ENCODE peak calls at places on chromosome 18, in nine cellular contexts. One of them, this sample, is unnamed.

GRCh38 chr18:45677408-45677807 is 46.6 kb upstream of the SLC14A1 start:
- DNase-seq in activated CD4-positive, alpha-beta T cell treated with anti-CD3 and anti-CD28 coated beads for 1 hour: no peak
- DNase-seq in A549: no peak
- DNase-seq in SK-N-SH: peak; percentile 21
- DNase-seq in substantia nigra: no peak
- DNase-seq in MCF 10A: no peak
- DNase-seq in NCI-H446: peak; percentile 48
- DNase-seq in transverse colon: no peak
- DNase-seq in stimulated activated CD8-positive, alpha-beta memory T cell treated with anti-CD3 and anti-CD28 coated beads, Interleukin-12 subunit alpha, Interleukin-12 subunit beta, amount 100 ng/mL, for 1 hour: no peak
- DNase-seq in this sample: no peak

GRCh38 chr18:830315-830901 is 18.4 kb upstream of the YES1 start:
- DNase-seq in activated CD4-positive, alpha-beta T cell treated with anti-CD3 and anti-CD28 coated beads for 1 hour: no peak
- DNase-seq in A549: no peak
- DNase-seq in SK-N-SH: no peak
- DNase-seq in substantia nigra: no peak
- DNase-seq in MCF 10A: peak; percentile 23
- DNase-seq in NCI-H446: no peak
- DNase-seq in transverse colon: no peak
- DNase-seq in stimulated activated CD8-positive, alpha-beta memory T cell treated with anti-CD3 and anti-CD28 coated beads, Interleukin-12 subunit alpha, Interleukin-12 subunit beta, amount 100 ng/mL, for 1 hour: no peak
- DNase-seq in this sample: no peak

GRCh38 chr18:62452280-62452824 is 70.5 kb upstream of the ZCCHC2 start:
- DNase-seq in activated CD4-positive, alpha-beta T cell treated with anti-CD3 and anti-CD28 coated beads for 1 hour: no peak
- DNase-seq in A549: peak; percentile 22
- DNase-seq in SK-N-SH: no peak
- DNase-seq in substantia nigra: no peak
- DNase-seq in MCF 10A: peak; percentile 95
- DNase-seq in NCI-H446: no peak
- DNase-seq in transverse colon: no peak
- DNase-seq in stimulated activated CD8-positive, alpha-beta memory T cell treated with anti-CD3 and anti-CD28 coated beads, Interleukin-12 subunit alpha, Interleukin-12 subunit beta, amount 100 ng/mL, for 1 hour: no peak
- DNase-seq in this sample: no peak

GRCh38 chr18:3966985-3967856 is 487.9 kb downstream of the DLGAP1 start:
- DNase-seq in activated CD4-positive, alpha-beta T cell treated with anti-CD3 and anti-CD28 coated beads for 1 hour: no peak
- DNase-seq in A549: peak; percentile 39
- DNase-seq in SK-N-SH: no peak
- DNase-seq in substantia nigra: no peak
- DNase-seq in MCF 10A: no peak
- DNase-seq in NCI-H446: no peak
- DNase-seq in transverse colon: no peak
- DNase-seq in stimulated activated CD8-positive, alpha-beta memory T cell treated with anti-CD3 and anti-CD28 coated beads, Interleukin-12 subunit alpha, Interleukin-12 subunit beta, amount 100 ng/mL, for 1 hour: no peak
- DNase-seq in this sample: no peak

GRCh38 chr18:34723143-34723542 is 13.0 kb downstream of the DTNA start:
- DNase-seq in activated CD4-positive, alpha-beta T cell treated with anti-CD3 and anti-CD28 coated beads for 1 hour: no peak
- DNase-seq in A549: no peak
- DNase-seq in SK-N-SH: no peak
- DNase-seq in substantia nigra: no peak
- DNase-seq in MCF 10A: no peak
- DNase-seq in NCI-H446: no peak
- DNase-seq in transverse colon: no peak
- DNase-seq in stimulated activated CD8-positive, alpha-beta memory T cell treated with anti-CD3 and anti-CD28 coated beads, Interleukin-12 subunit alpha, Interleukin-12 subunit beta, amount 100 ng/mL, for 1 hour: no peak
- DNase-seq in this sample: no peak

GRCh38 chr18:12307871-12308385 is at the start of gene TUBB6:
- DNase-seq in activated CD4-positive, alpha-beta T cell treated with anti-CD3 and anti-CD28 coated beads for 1 hour: no peak
- DNase-seq in A549: peak; percentile 24
- DNase-seq in SK-N-SH: peak; percentile 90
- DNase-seq in substantia nigra: peak; percentile 34
- DNase-seq in MCF 10A: peak; percentile 68
- DNase-seq in NCI-H446: peak; percentile 51
- DNase-seq in transverse colon: peak; percentile 64
- DNase-seq in stimulated activated CD8-positive, alpha-beta memory T cell treated with anti-CD3 and anti-CD28 coated beads, Interleukin-12 subunit alpha, Interleukin-12 subunit beta, amount 100 ng/mL, for 1 hour: no peak
- DNase-seq in this sample: no peak

GRCh38 chr18:47680488-47680887 is 250.0 kb downstream of the SMAD2 start:
- DNase-seq in activated CD4-positive, alpha-beta T cell treated with anti-CD3 and anti-CD28 coated beads for 1 hour: no peak
- DNase-seq in A549: no peak
- DNase-seq in SK-N-SH: no peak
- DNase-seq in substantia nigra: no peak
- DNase-seq in MCF 10A: no peak
- DNase-seq in NCI-H446: no peak
- DNase-seq in transverse colon: no peak
- DNase-seq in stimulated activated CD8-positive, alpha-beta memory T cell treated with anti-CD3 and anti-CD28 coated beads, Interleukin-12 subunit alpha, Interleukin-12 subunit beta, amount 100 ng/mL, for 1 hour: no peak
- DNase-seq in this sample: no peak

GRCh38 chr18:58117685-58118403 is 73.8 kb downstream of the NEDD4L start:
- DNase-seq in activated CD4-positive, alpha-beta T cell treated with anti-CD3 and anti-CD28 coated beads for 1 hour: no peak
- DNase-seq in A549: peak; percentile 69
- DNase-seq in SK-N-SH: no peak
- DNase-seq in substantia nigra: no peak
- DNase-seq in MCF 10A: peak; percentile 82
- DNase-seq in NCI-H446: peak; percentile 26
- DNase-seq in transverse colon: peak; percentile 63
- DNase-seq in stimulated activated CD8-positive, alpha-beta memory T cell treated with anti-CD3 and anti-CD28 coated beads, Interleukin-12 subunit alpha, Interleukin-12 subunit beta, amount 100 ng/mL, for 1 hour: no peak
- DNase-seq in this sample: no peak

GRCh38 chr18:58606236-58606635 is 22.7 kb downstream of the ALPK2 start:
- DNase-seq in activated CD4-positive, alpha-beta T cell treated with anti-CD3 and anti-CD28 coated beads for 1 hour: no peak
- DNase-seq in A549: no peak
- DNase-seq in SK-N-SH: no peak
- DNase-seq in substantia nigra: no peak
- DNase-seq in MCF 10A: no peak
- DNase-seq in NCI-H446: no peak
- DNase-seq in transverse colon: no peak
- DNase-seq in stimulated activated CD8-positive, alpha-beta memory T cell treated with anti-CD3 and anti-CD28 coated beads, Interleukin-12 subunit alpha, Interleukin-12 subunit beta, amount 100 ng/mL, for 1 hour: no peak
- DNase-seq in this sample: no peak

GRCh38 chr18:62717059-62717849 is 1.9 kb downstream of the PHLPP1 start:
- DNase-seq in activated CD4-positive, alpha-beta T cell treated with anti-CD3 and anti-CD28 coated beads for 1 hour: peak; percentile 12
- DNase-seq in A549: peak; percentile 4
- DNase-seq in SK-N-SH: peak; percentile 12
- DNase-seq in substantia nigra: peak; percentile 8
- DNase-seq in MCF 10A: peak; percentile 84
- DNase-seq in NCI-H446: no peak
- DNase-seq in transverse colon: peak; percentile 69
- DNase-seq in stimulated activated CD8-positive, alpha-beta memory T cell treated with anti-CD3 and anti-CD28 coated beads, Interleukin-12 subunit alpha, Interleukin-12 subunit beta, amount 100 ng/mL, for 1 hour: no peak
- DNase-seq in this sample: no peak

GRCh38 chr18:56204052-56204451 is 434.3 kb downstream of the TXNL1 start:
- DNase-seq in activated CD4-positive, alpha-beta T cell treated with anti-CD3 and anti-CD28 coated beads for 1 hour: no peak
- DNase-seq in A549: no peak
- DNase-seq in SK-N-SH: no peak
- DNase-seq in substantia nigra: no peak
- DNase-seq in MCF 10A: no peak
- DNase-seq in NCI-H446: no peak
- DNase-seq in transverse colon: no peak
- DNase-seq in stimulated activated CD8-positive, alpha-beta memory T cell treated with anti-CD3 and anti-CD28 coated beads, Interleukin-12 subunit alpha, Interleukin-12 subunit beta, amount 100 ng/mL, for 1 hour: no peak
- DNase-seq in this sample: no peak

GRCh38 chr18:73040247-73040646 is 172.5 kb upstream of the NETO1 start:
- DNase-seq in activated CD4-positive, alpha-beta T cell treated with anti-CD3 and anti-CD28 coated beads for 1 hour: no peak
- DNase-seq in A549: no peak
- DNase-seq in SK-N-SH: no peak
- DNase-seq in substantia nigra: no peak
- DNase-seq in MCF 10A: no peak
- DNase-seq in NCI-H446: no peak
- DNase-seq in transverse colon: no peak
- DNase-seq in stimulated activated CD8-positive, alpha-beta memory T cell treated with anti-CD3 and anti-CD28 coated beads, Interleukin-12 subunit alpha, Interleukin-12 subunit beta, amount 100 ng/mL, for 1 hour: no peak
- DNase-seq in this sample: no peak

GRCh38 chr18:11121426-11121825 is 27.9 kb downstream of the PIEZO2 start:
- DNase-seq in activated CD4-positive, alpha-beta T cell treated with anti-CD3 and anti-CD28 coated beads for 1 hour: no peak
- DNase-seq in A549: no peak
- DNase-seq in SK-N-SH: no peak
- DNase-seq in substantia nigra: no peak
- DNase-seq in MCF 10A: no peak
- DNase-seq in NCI-H446: no peak
- DNase-seq in transverse colon: no peak
- DNase-seq in stimulated activated CD8-positive, alpha-beta memory T cell treated with anti-CD3 and anti-CD28 coated beads, Interleukin-12 subunit alpha, Interleukin-12 subunit beta, amount 100 ng/mL, for 1 hour: no peak
- DNase-seq in this sample: no peak

GRCh38 chr18:37266290-37266689 is 299.3 kb downstream of the CELF4 start:
- DNase-seq in activated CD4-positive, alpha-beta T cell treated with anti-CD3 and anti-CD28 coated beads for 1 hour: no peak
- DNase-seq in A549: no peak
- DNase-seq in SK-N-SH: peak; percentile 64
- DNase-seq in substantia nigra: no peak
- DNase-seq in MCF 10A: no peak
- DNase-seq in NCI-H446: no peak
- DNase-seq in transverse colon: no peak
- DNase-seq in stimulated activated CD8-positive, alpha-beta memory T cell treated with anti-CD3 and anti-CD28 coated beads, Interleukin-12 subunit alpha, Interleukin-12 subunit beta, amount 100 ng/mL, for 1 hour: no peak
- DNase-seq in this sample: no peak

GRCh38 chr18:9260388-9261380 is 73.9 kb upstream of the TWSG1 start:
- DNase-seq in activated CD4-positive, alpha-beta T cell treated with anti-CD3 and anti-CD28 coated beads for 1 hour: no peak
- DNase-seq in A549: no peak
- DNase-seq in SK-N-SH: no peak
- DNase-seq in substantia nigra: no peak
- DNase-seq in MCF 10A: no peak
- DNase-seq in NCI-H446: no peak
- DNase-seq in transverse colon: no peak
- DNase-seq in stimulated activated CD8-positive, alpha-beta memory T cell treated with anti-CD3 and anti-CD28 coated beads, Interleukin-12 subunit alpha, Interleukin-12 subunit beta, amount 100 ng/mL, for 1 hour: no peak
- DNase-seq in this sample: no peak

GRCh38 chr18:28099237-28099636 is 77.7 kb downstream of the CDH2 start:
- DNase-seq in activated CD4-positive, alpha-beta T cell treated with anti-CD3 and anti-CD28 coated beads for 1 hour: no peak
- DNase-seq in A549: no peak
- DNase-seq in SK-N-SH: no peak
- DNase-seq in substantia nigra: no peak
- DNase-seq in MCF 10A: no peak
- DNase-seq in NCI-H446: no peak
- DNase-seq in transverse colon: no peak
- DNase-seq in stimulated activated CD8-positive, alpha-beta memory T cell treated with anti-CD3 and anti-CD28 coated beads, Interleukin-12 subunit alpha, Interleukin-12 subunit beta, amount 100 ng/mL, for 1 hour: no peak
- DNase-seq in this sample: no peak

GRCh38 chr18:75267643-75268184 is 57.1 kb downstream of the TSHZ1 start:
- DNase-seq in activated CD4-positive, alpha-beta T cell treated with anti-CD3 and anti-CD28 coated beads for 1 hour: no peak
- DNase-seq in A549: no peak
- DNase-seq in SK-N-SH: no peak
- DNase-seq in substantia nigra: no peak
- DNase-seq in MCF 10A: no peak
- DNase-seq in NCI-H446: no peak
- DNase-seq in transverse colon: no peak
- DNase-seq in stimulated activated CD8-positive, alpha-beta memory T cell treated with anti-CD3 and anti-CD28 coated beads, Interleukin-12 subunit alpha, Interleukin-12 subunit beta, amount 100 ng/mL, for 1 hour: no peak
- DNase-seq in this sample: no peak

GRCh38 chr18:3395466-3395865 is 54.5 kb upstream of the TGIF1 start:
- DNase-seq in activated CD4-positive, alpha-beta T cell treated with anti-CD3 and anti-CD28 coated beads for 1 hour: no peak
- DNase-seq in A549: no peak
- DNase-seq in SK-N-SH: no peak
- DNase-seq in substantia nigra: no peak
- DNase-seq in MCF 10A: no peak
- DNase-seq in NCI-H446: no peak
- DNase-seq in transverse colon: no peak
- DNase-seq in stimulated activated CD8-positive, alpha-beta memory T cell treated with anti-CD3 and anti-CD28 coated beads, Interleukin-12 subunit alpha, Interleukin-12 subunit beta, amount 100 ng/mL, for 1 hour: no peak
- DNase-seq in this sample: no peak

GRCh38 chr18:62757399-62758010 is 42.2 kb downstream of the PHLPP1 start:
- DNase-seq in activated CD4-positive, alpha-beta T cell treated with anti-CD3 and anti-CD28 coated beads for 1 hour: no peak
- DNase-seq in A549: no peak
- DNase-seq in SK-N-SH: no peak
- DNase-seq in substantia nigra: no peak
- DNase-seq in MCF 10A: peak; percentile 33
- DNase-seq in NCI-H446: no peak
- DNase-seq in transverse colon: no peak
- DNase-seq in stimulated activated CD8-positive, alpha-beta memory T cell treated with anti-CD3 and anti-CD28 coated beads, Interleukin-12 subunit alpha, Interleukin-12 subunit beta, amount 100 ng/mL, for 1 hour: no peak
- DNase-seq in this sample: no peak

GRCh38 chr18:72672364-72673151 is 128.4 kb upstream of the CBLN2 start:
- DNase-seq in activated CD4-positive, alpha-beta T cell treated with anti-CD3 and anti-CD28 coated beads for 1 hour: no peak
- DNase-seq in A549: peak; percentile 20
- DNase-seq in SK-N-SH: peak; percentile 60
- DNase-seq in substantia nigra: no peak
- DNase-seq in MCF 10A: peak; percentile 56
- DNase-seq in NCI-H446: peak; percentile 49
- DNase-seq in transverse colon: no peak
- DNase-seq in stimulated activated CD8-positive, alpha-beta memory T cell treated with anti-CD3 and anti-CD28 coated beads, Interleukin-12 subunit alpha, Interleukin-12 subunit beta, amount 100 ng/mL, for 1 hour: no peak
- DNase-seq in this sample: no peak

GRCh38 chr18:48855422-48856377 is 95.1 kb downstream of the SMAD7 start:
- DNase-seq in activated CD4-positive, alpha-beta T cell treated with anti-CD3 and anti-CD28 coated beads for 1 hour: no peak
- DNase-seq in A549: no peak
- DNase-seq in SK-N-SH: no peak
- DNase-seq in substantia nigra: peak; percentile 26
- DNase-seq in MCF 10A: no peak
- DNase-seq in NCI-H446: no peak
- DNase-seq in transverse colon: no peak
- DNase-seq in stimulated activated CD8-positive, alpha-beta memory T cell treated with anti-CD3 and anti-CD28 coated beads, Interleukin-12 subunit alpha, Interleukin-12 subunit beta, amount 100 ng/mL, for 1 hour: no peak
- DNase-seq in this sample: no peak

GRCh38 chr18:79451237-79452125 is 55.8 kb downstream of the NFATC1 start:
- DNase-seq in activated CD4-positive, alpha-beta T cell treated with anti-CD3 and anti-CD28 coated beads for 1 hour: no peak
- DNase-seq in A549: no peak
- DNase-seq in SK-N-SH: no peak
- DNase-seq in substantia nigra: no peak
- DNase-seq in MCF 10A: no peak
- DNase-seq in NCI-H446: no peak
- DNase-seq in transverse colon: no peak
- DNase-seq in stimulated activated CD8-positive, alpha-beta memory T cell treated with anti-CD3 and anti-CD28 coated beads, Interleukin-12 subunit alpha, Interleukin-12 subunit beta, amount 100 ng/mL, for 1 hour: no peak
- DNase-seq in this sample: no peak

GRCh38 chr18:33128581-33128980 is 311.9 kb downstream of the CCDC178 start:
- DNase-seq in activated CD4-positive, alpha-beta T cell treated with anti-CD3 and anti-CD28 coated beads for 1 hour: no peak
- DNase-seq in A549: no peak
- DNase-seq in SK-N-SH: no peak
- DNase-seq in substantia nigra: no peak
- DNase-seq in MCF 10A: peak; percentile 3
- DNase-seq in NCI-H446: no peak
- DNase-seq in transverse colon: no peak
- DNase-seq in stimulated activated CD8-positive, alpha-beta memory T cell treated with anti-CD3 and anti-CD28 coated beads, Interleukin-12 subunit alpha, Interleukin-12 subunit beta, amount 100 ng/mL, for 1 hour: no peak
- DNase-seq in this sample: no peak

GRCh38 chr18:54127759-54128378 is 96.6 kb downstream of the MBD2 start:
- DNase-seq in activated CD4-positive, alpha-beta T cell treated with anti-CD3 and anti-CD28 coated beads for 1 hour: no peak
- DNase-seq in A549: peak; percentile 13
- DNase-seq in SK-N-SH: peak; percentile 55
- DNase-seq in substantia nigra: peak; percentile 32
- DNase-seq in MCF 10A: peak; percentile 67
- DNase-seq in NCI-H446: peak; percentile 75
- DNase-seq in transverse colon: no peak
- DNase-seq in stimulated activated CD8-positive, alpha-beta memory T cell treated with anti-CD3 and anti-CD28 coated beads, Interleukin-12 subunit alpha, Interleukin-12 subunit beta, amount 100 ng/mL, for 1 hour: no peak
- DNase-seq in this sample: peak; percentile 41

GRCh38 chr18:5107990-5108389 is 89.1 kb downstream of the AKAIN1 start:
- DNase-seq in activated CD4-positive, alpha-beta T cell treated with anti-CD3 and anti-CD28 coated beads for 1 hour: no peak
- DNase-seq in A549: no peak
- DNase-seq in SK-N-SH: no peak
- DNase-seq in substantia nigra: no peak
- DNase-seq in MCF 10A: no peak
- DNase-seq in NCI-H446: no peak
- DNase-seq in transverse colon: no peak
- DNase-seq in stimulated activated CD8-positive, alpha-beta memory T cell treated with anti-CD3 and anti-CD28 coated beads, Interleukin-12 subunit alpha, Interleukin-12 subunit beta, amount 100 ng/mL, for 1 hour: no peak
- DNase-seq in this sample: no peak

GRCh38 chr18:68520406-68521075 is 194.4 kb downstream of the TMX3 start:
- DNase-seq in activated CD4-positive, alpha-beta T cell treated with anti-CD3 and anti-CD28 coated beads for 1 hour: no peak
- DNase-seq in A549: no peak
- DNase-seq in SK-N-SH: no peak
- DNase-seq in substantia nigra: no peak
- DNase-seq in MCF 10A: peak; percentile 27
- DNase-seq in NCI-H446: no peak
- DNase-seq in transverse colon: no peak
- DNase-seq in stimulated activated CD8-positive, alpha-beta memory T cell treated with anti-CD3 and anti-CD28 coated beads, Interleukin-12 subunit alpha, Interleukin-12 subunit beta, amount 100 ng/mL, for 1 hour: no peak
- DNase-seq in this sample: no peak

GRCh38 chr18:394276-394996 is 106.1 kb downstream of the COLEC12 start:
- DNase-seq in activated CD4-positive, alpha-beta T cell treated with anti-CD3 and anti-CD28 coated beads for 1 hour: no peak
- DNase-seq in A549: no peak
- DNase-seq in SK-N-SH: no peak
- DNase-seq in substantia nigra: no peak
- DNase-seq in MCF 10A: no peak
- DNase-seq in NCI-H446: no peak
- DNase-seq in transverse colon: no peak
- DNase-seq in stimulated activated CD8-positive, alpha-beta memory T cell treated with anti-CD3 and anti-CD28 coated beads, Interleukin-12 subunit alpha, Interleukin-12 subunit beta, amount 100 ng/mL, for 1 hour: no peak
- DNase-seq in this sample: no peak

GRCh38 chr18:51614967-51615571 is 417.6 kb upstream of the MEX3C start:
- DNase-seq in activated CD4-positive, alpha-beta T cell treated with anti-CD3 and anti-CD28 coated beads for 1 hour: no peak
- DNase-seq in A549: peak; percentile 13
- DNase-seq in SK-N-SH: no peak
- DNase-seq in substantia nigra: no peak
- DNase-seq in MCF 10A: peak; percentile 97
- DNase-seq in NCI-H446: peak; percentile 33
- DNase-seq in transverse colon: no peak
- DNase-seq in stimulated activated CD8-positive, alpha-beta memory T cell treated with anti-CD3 and anti-CD28 coated beads, Interleukin-12 subunit alpha, Interleukin-12 subunit beta, amount 100 ng/mL, for 1 hour: no peak
- DNase-seq in this sample: no peak

GRCh38 chr18:79680100-79680879 is 687 bp downstream of the CTDP1 start:
- DNase-seq in activated CD4-positive, alpha-beta T cell treated with anti-CD3 and anti-CD28 coated beads for 1 hour: no peak
- DNase-seq in A549: peak; percentile 51
- DNase-seq in SK-N-SH: peak; percentile 68
- DNase-seq in substantia nigra: no peak
- DNase-seq in MCF 10A: peak; percentile 55
- DNase-seq in NCI-H446: peak; percentile 7
- DNase-seq in transverse colon: peak; percentile 61
- DNase-seq in stimulated activated CD8-positive, alpha-beta memory T cell treated with anti-CD3 and anti-CD28 coated beads, Interleukin-12 subunit alpha, Interleukin-12 subunit beta, amount 100 ng/mL, for 1 hour: no peak
- DNase-seq in this sample: no peak

GRCh38 chr18:23570912-23571504 is 15.3 kb downstream of the NPC1 start:
- DNase-seq in activated CD4-positive, alpha-beta T cell treated with anti-CD3 and anti-CD28 coated beads for 1 hour: no peak
- DNase-seq in A549: no peak
- DNase-seq in SK-N-SH: no peak
- DNase-seq in substantia nigra: no peak
- DNase-seq in MCF 10A: no peak
- DNase-seq in NCI-H446: no peak
- DNase-seq in transverse colon: no peak
- DNase-seq in stimulated activated CD8-positive, alpha-beta memory T cell treated with anti-CD3 and anti-CD28 coated beads, Interleukin-12 subunit alpha, Interleukin-12 subunit beta, amount 100 ng/mL, for 1 hour: no peak
- DNase-seq in this sample: no peak

GRCh38 chr18:74457043-74457742 is at the start of gene DIPK1C:
- DNase-seq in activated CD4-positive, alpha-beta T cell treated with anti-CD3 and anti-CD28 coated beads for 1 hour: no peak
- DNase-seq in A549: no peak
- DNase-seq in SK-N-SH: no peak
- DNase-seq in substantia nigra: peak; percentile 74
- DNase-seq in MCF 10A: no peak
- DNase-seq in NCI-H446: no peak
- DNase-seq in transverse colon: no peak
- DNase-seq in stimulated activated CD8-positive, alpha-beta memory T cell treated with anti-CD3 and anti-CD28 coated beads, Interleukin-12 subunit alpha, Interleukin-12 subunit beta, amount 100 ng/mL, for 1 hour: no peak
- DNase-seq in this sample: peak; percentile 90